ENCODE peak calls at places on chromosomes 2 and 18, in ten cellular contexts. L is HFFc6; B is effector memory CD8-positive, alpha-beta T cell; S is GM10248; E is MM.1S; Z is progenitor cell of endocrine pancreas; Q is uterus; G is COLO829; N is astrocyte; O is CD8-positive, alpha-beta memory T cell. U is an unnamed sample.
A peak's percentile ranks its signal among the peaks of the same experiment; 100 is the strongest.

GRCh38 chr2:29273704-29274611 is 158.7 kb downstream of the CLIP4 start:
- DNase-seq in S (no peak), Q (no peak), Z (no peak), G (no peak), N (no peak), E (no peak), B (no peak), O (no peak), L (no peak), U (no peak)

GRCh38 chr2:226057914-226058313 is 658.4 kb downstream of the NYAP2 start:
- DNase-seq in N (no peak), Q (no peak), S (no peak), G (no peak), Z (no peak), O (no peak), L (no peak), B (no peak), E (no peak), U (no peak)

GRCh38 chr2:152432206-152432653 is 97.3 kb downstream of the FMNL2 start:
- DNase-seq in Z (no peak), O (no peak), L (peak; percentile 67), B (no peak), G (no peak), E (no peak), N (peak; percentile 49), Q (peak; percentile 23), S (no peak), U (peak; percentile 95)

GRCh38 chr18:25306671-25307070 is 45.3 kb downstream of the ZNF521 start:
- DNase-seq in G (no peak), N (peak; percentile 59), E (no peak), O (no peak), B (no peak), Q (no peak), L (no peak), S (no peak), Z (no peak), U (no peak)

GRCh38 chr18:987325-988186 is 82.9 kb downstream of the ADCYAP1 start:
- DNase-seq in O (no peak), E (no peak), B (no peak), L (no peak), S (no peak), Q (no peak), Z (no peak), N (peak; percentile 95), G (no peak), U (peak; percentile 69)

GRCh38 chr2:27356056-27356381 is 545 bp downstream of the GTF3C2 start:
- DNase-seq in S (no peak), E (no peak), O (peak; percentile 49), Q (no peak), L (peak; percentile 57), Z (no peak), N (peak; percentile 47), G (no peak), B (peak; percentile 25), U (peak; percentile 26)

GRCh38 chr2:99879481-99879880 is 262.9 kb downstream of the AFF3 start:
- DNase-seq in S (no peak), Z (no peak), N (peak; percentile 31), B (no peak), G (peak; percentile 45), L (no peak), E (no peak), Q (no peak), O (no peak), U (no peak)

GRCh38 chr2:2758793-2759367 is 427.8 kb upstream of the MYT1L start:
- DNase-seq in L (no peak), E (no peak), B (no peak), G (no peak), Z (no peak), N (no peak), Q (no peak), S (no peak), O (no peak), U (no peak)

GRCh38 chr2:42796427-42797248 is 4.3 kb upstream of the HAAO start:
- DNase-seq in S (peak; percentile 46), Z (no peak), Q (no peak), E (no peak), G (no peak), L (no peak), N (no peak), B (no peak), O (no peak), U (no peak)

GRCh38 chr18:43572165-43572564 is 294.9 kb upstream of the SYT4 start:
- DNase-seq in N (no peak), E (peak; percentile 66), O (no peak), L (no peak), S (no peak), Q (no peak), B (no peak), G (no peak), Z (no peak), U (no peak)

GRCh38 chr2:45184606-45185005 is 175.4 kb upstream of the SIX2 start:
- DNase-seq in Z (no peak), E (no peak), Q (no peak), G (no peak), B (no peak), N (peak; percentile 83), L (peak; percentile 25), S (no peak), O (no peak), U (no peak)

GRCh38 chr2:4353668-4354067 is 650.3 kb downstream of the DCDC2C start:
- DNase-seq in L (no peak), O (no peak), S (no peak), N (no peak), G (no peak), B (no peak), Z (no peak), Q (no peak), E (no peak), U (no peak)

GRCh38 chr2:160703648-160704585 is 210.3 kb upstream of the RBMS1 start:
- DNase-seq in Z (no peak), N (no peak), Q (no peak), G (no peak), L (no peak), O (no peak), E (peak; percentile 93), B (no peak), S (no peak), U (peak; percentile 44)

GRCh38 chr18:57881818-57882413 is 78.8 kb upstream of the ATP8B1 start:
- DNase-seq in E (peak; percentile 66), O (peak; percentile 4), L (peak; percentile 50), G (peak; percentile 61), Z (peak; percentile 49), B (peak; percentile 21), Q (peak; percentile 58), N (peak; percentile 56), S (peak; percentile 62), U (peak; percentile 79)

GRCh38 chr2:19863303-19864041 is 38.3 kb downstream of the TTC32 start:
- DNase-seq in B (peak; percentile 66), E (peak; percentile 61), Q (peak; percentile 57), G (peak; percentile 45), N (peak; percentile 20), S (peak; percentile 87), L (peak; percentile 17), O (peak; percentile 62), Z (peak; percentile 66), U (peak; percentile 63)

GRCh38 chr2:45771251-45771650 is 119.8 kb downstream of the PRKCE start:
- DNase-seq in O (no peak), B (no peak), N (peak; percentile 18), S (no peak), G (no peak), Q (peak; percentile 63), E (no peak), Z (no peak), L (no peak), U (no peak)

GRCh38 chr18:41940506-41941215 is 14.4 kb upstream of the PIK3C3 start:
- DNase-seq in E (no peak), B (no peak), Q (no peak), S (no peak), Z (no peak), N (peak; percentile 97), O (no peak), L (peak; percentile 92), G (no peak), U (no peak)

GRCh38 chr2:105102963-105103421 is 65.1 kb downstream of the MRPS9 start:
- DNase-seq in S (no peak), Z (no peak), G (no peak), E (no peak), N (peak; percentile 91), Q (no peak), O (no peak), B (no peak), L (peak; percentile 45), U (no peak)

GRCh38 chr2:114068438-114068837 is 178.5 kb downstream of the ACTR3 start:
- DNase-seq in Z (no peak), L (no peak), Q (no peak), N (no peak), S (no peak), G (peak; percentile 10), E (peak; percentile 31), B (no peak), O (no peak), U (no peak)

GRCh38 chr2:225615514-225615913 is 216.0 kb downstream of the NYAP2 start:
- DNase-seq in L (no peak), N (no peak), Q (no peak), B (no peak), S (no peak), Z (no peak), G (no peak), O (no peak), E (no peak), U (no peak)

GRCh38 chr2:168210216-168210897 is 37.0 kb downstream of the STK39 start:
- DNase-seq in B (no peak), L (no peak), G (no peak), Z (no peak), E (no peak), S (no peak), N (peak; percentile 49), O (no peak), Q (no peak), U (no peak)

GRCh38 chr2:234699456-234699855 is 202.6 kb upstream of the ARL4C start:
- DNase-seq in B (no peak), Z (no peak), G (no peak), E (no peak), L (no peak), O (no peak), N (no peak), Q (no peak), S (no peak), U (no peak)

GRCh38 chr18:73945130-73945792 is 202.4 kb downstream of the FBXO15 start:
- DNase-seq in L (peak; percentile 42), Z (no peak), S (no peak), O (no peak), N (peak; percentile 49), E (no peak), Q (no peak), B (no peak), G (no peak), U (no peak)

GRCh38 chr18:9750606-9751304 is 42.7 kb downstream of the RAB31 start:
- DNase-seq in S (no peak), L (no peak), Q (no peak), E (no peak), Z (no peak), N (no peak), B (no peak), O (no peak), G (no peak), U (no peak)

GRCh38 chr2:241443486-241444223 is 64.7 kb downstream of the STK25 start:
- DNase-seq in S (peak; percentile 42), Q (no peak), E (peak; percentile 96), L (peak; percentile 10), G (no peak), N (peak; percentile 80), B (peak; percentile 93), Z (no peak), O (peak; percentile 76), U (no peak)

GRCh38 chr2:12719400-12720104 is 2.8 kb downstream of the TRIB2 start:
- DNase-seq in E (no peak), Z (no peak), L (peak; percentile 70), G (no peak), B (no peak), S (no peak), O (no peak), Q (no peak), N (peak; percentile 62), U (no peak)

GRCh38 chr2:55585451-55586079 is 31.9 kb downstream of the PPP4R3B start:
- DNase-seq in B (no peak), L (peak; percentile 75), N (peak; percentile 62), Z (no peak), O (no peak), G (peak; percentile 31), S (no peak), E (no peak), Q (no peak), U (no peak)

GRCh38 chr2:165839610-165840009 is 45.6 kb upstream of the GALNT3 start:
- DNase-seq in L (no peak), N (peak; percentile 19), O (no peak), G (no peak), Q (no peak), Z (no peak), E (no peak), S (no peak), B (no peak), U (no peak)

U was measured in NCI-H460.